ENCODE peak calls at places on chromosomes 5 and 9, in five cellular contexts. R is stimulated activated naive CD8-positive, alpha-beta T cell treated with anti-CD3 and anti-CD28 coated beads, Interleukin-15, amount 100 ng/mL, for 72 hours; D is HCT116; P is T-cell; Q is naive B cell. S is an unnamed sample.

GRCh38 chr5:156329197-156329611 is 2.2 kb downstream of the SGCD start:
- ATAC-seq in R (no peak), D (no peak), P (no peak), Q (no peak), S (no peak)

GRCh38 chr9:13962006-13962405 is 351.9 kb downstream of the NFIB start:
- ATAC-seq in R (no peak), D (no peak), P (no peak), Q (no peak), S (no peak)

GRCh38 chr5:159017787-159018186 is 81.9 kb downstream of the EBF1 start:
- ATAC-seq in R (no peak), D (no peak), P (no peak), Q (no peak), S (no peak)

GRCh38 chr5:75909223-75909622 is 174.0 kb upstream of the SV2C start:
- ATAC-seq in R (no peak), D (no peak), P (no peak), Q (no peak), S (no peak)

GRCh38 chr5:111326551-111326950 is 102.4 kb downstream of the CAMK4 start:
- ATAC-seq in R (no peak), D (no peak), P (no peak), Q (no peak), S (no peak)

GRCh38 chr9:6884101-6884500 is 126.3 kb downstream of the KDM4C start:
- ATAC-seq in R (no peak), D (no peak), P (no peak), Q (no peak), S (no peak)

GRCh38 chr5:171762841-171763408 is 22.7 kb upstream of the SMIM23 start:
- ATAC-seq in R (no peak), D (peak; percentile 44), P (no peak), Q (no peak), S (no peak)

GRCh38 chr5:4254736-4255135 is 659.1 kb downstream of the IRX1 start:
- ATAC-seq in R (no peak), D (no peak), P (no peak), Q (no peak), S (no peak)

GRCh38 chr9:13131991-13132390 is 147.5 kb downstream of the MPDZ start:
- ATAC-seq in R (no peak), D (no peak), P (no peak), Q (no peak), S (no peak)

GRCh38 chr9:74783408-74783807 is 104.3 kb downstream of the TRPM6 start:
- ATAC-seq in R (no peak), D (peak; percentile 25), P (no peak), Q (no peak), S (no peak)

GRCh38 chr5:56464935-56465756 is 232.0 kb upstream of the ANKRD55 start:
- ATAC-seq in R (no peak), D (no peak), P (no peak), Q (no peak), S (no peak)

GRCh38 chr5:108196276-108196675 is 185.6 kb downstream of the FBXL17 start:
- ATAC-seq in R (no peak), D (no peak), P (no peak), Q (no peak), S (peak; percentile 40)

GRCh38 chr5:170147051-170147785 is 41.5 kb downstream of the FOXI1 start:
- ATAC-seq in R (peak; percentile 8), D (no peak), P (no peak), Q (no peak), S (no peak)

GRCh38 chr9:133098104-133098754 is 22.8 kb downstream of the RALGDS start:
- ATAC-seq in R (no peak), D (no peak), P (no peak), Q (no peak), S (no peak)

GRCh38 chr5:138536215-138536614 is 6.8 kb downstream of the ETF1 start:
- ATAC-seq in R (peak; percentile 33), D (no peak), P (no peak), Q (no peak), S (no peak)